ENCODE peak calls at places on chromosomes 5 and 9, in four cellular contexts. One of them, this sample, is unnamed.

GRCh38 chr9:133715866-133716563 is 22.1 kb downstream of the SARDH start:
- DNase-seq in right lobe of liver: no peak
- DNase-seq in nephron progenitor cell: peak; percentile 51
- DNase-seq in CD8-positive, alpha-beta T cell: peak; percentile 46
- DNase-seq in this sample: no peak

GRCh38 chr9:92247296-92247695 is 46.2 kb downstream of the IARS1 start:
- DNase-seq in nephron progenitor cell: no peak
- DNase-seq in CD8-positive, alpha-beta T cell: no peak
- DNase-seq in right lobe of liver: no peak
- DNase-seq in this sample: no peak

GRCh38 chr5:132150565-132150964 is 77.0 kb downstream of the CSF2 start:
- DNase-seq in nephron progenitor cell: no peak
- DNase-seq in right lobe of liver: no peak
- DNase-seq in CD8-positive, alpha-beta T cell: no peak
- DNase-seq in this sample: no peak

GRCh38 chr9:107584186-107584585 is 94.6 kb upstream of the KLF4 start:
- DNase-seq in right lobe of liver: no peak
- DNase-seq in nephron progenitor cell: no peak
- DNase-seq in CD8-positive, alpha-beta T cell: no peak
- DNase-seq in this sample: no peak

GRCh38 chr9:134361843-134362414 is 35.7 kb downstream of the RXRA start:
- DNase-seq in right lobe of liver: peak; percentile 89
- DNase-seq in CD8-positive, alpha-beta T cell: no peak
- DNase-seq in nephron progenitor cell: no peak
- DNase-seq in this sample: no peak

GRCh38 chr9:34254141-34254913 is 74.7 kb downstream of the KIF24 start:
- DNase-seq in right lobe of liver: no peak
- DNase-seq in CD8-positive, alpha-beta T cell: no peak
- DNase-seq in nephron progenitor cell: no peak
- DNase-seq in this sample: no peak

GRCh38 chr5:171630047-171630669 is 155.5 kb upstream of the SMIM23 start:
- DNase-seq in nephron progenitor cell: peak; percentile 80
- DNase-seq in right lobe of liver: no peak
- DNase-seq in CD8-positive, alpha-beta T cell: no peak
- DNase-seq in this sample: no peak

GRCh38 chr5:159805021-159805420 is 111.3 kb upstream of the ADRA1B start:
- DNase-seq in CD8-positive, alpha-beta T cell: no peak
- DNase-seq in right lobe of liver: no peak
- DNase-seq in nephron progenitor cell: no peak
- DNase-seq in this sample: no peak

GRCh38 chr5:159061186-159061796 is 38.4 kb downstream of the EBF1 start:
- DNase-seq in nephron progenitor cell: no peak
- DNase-seq in right lobe of liver: no peak
- DNase-seq in CD8-positive, alpha-beta T cell: no peak
- DNase-seq in this sample: no peak

GRCh38 chr9:112069318-112070169 is 105.6 kb downstream of the SUSD1 start:
- DNase-seq in CD8-positive, alpha-beta T cell: no peak
- DNase-seq in nephron progenitor cell: no peak
- DNase-seq in right lobe of liver: no peak
- DNase-seq in this sample: no peak

GRCh38 chr5:32231241-32231640 is 57.1 kb upstream of the GOLPH3 start:
- DNase-seq in CD8-positive, alpha-beta T cell: no peak
- DNase-seq in right lobe of liver: no peak
- DNase-seq in nephron progenitor cell: no peak
- DNase-seq in this sample: no peak

GRCh38 chr5:155943516-155944407 is 383.2 kb upstream of the SGCD start:
- DNase-seq in right lobe of liver: peak; percentile 65
- DNase-seq in nephron progenitor cell: peak; percentile 54
- DNase-seq in CD8-positive, alpha-beta T cell: peak; percentile 20
- DNase-seq in this sample: no peak

GRCh38 chr9:68762570-68762969 is 57.5 kb downstream of the PIP5K1B start:
- DNase-seq in right lobe of liver: no peak
- DNase-seq in CD8-positive, alpha-beta T cell: no peak
- DNase-seq in nephron progenitor cell: no peak
- DNase-seq in this sample: no peak

GRCh38 chr9:96417610-96418073 is 528 bp downstream of the ZNF367 start:
- DNase-seq in nephron progenitor cell: no peak
- DNase-seq in CD8-positive, alpha-beta T cell: no peak
- DNase-seq in right lobe of liver: no peak
- DNase-seq in this sample: no peak

GRCh38 chr9:77809552-77809951 is 161.4 kb upstream of the GNA14 start:
- DNase-seq in CD8-positive, alpha-beta T cell: no peak
- DNase-seq in right lobe of liver: no peak
- DNase-seq in nephron progenitor cell: no peak
- DNase-seq in this sample: no peak

GRCh38 chr5:1668141-1668721 is 131.4 kb downstream of the MRPL36 start:
- DNase-seq in nephron progenitor cell: no peak
- DNase-seq in right lobe of liver: no peak
- DNase-seq in CD8-positive, alpha-beta T cell: peak; percentile 31
- DNase-seq in this sample: no peak

GRCh38 chr5:56164371-56164770 is 68.8 kb downstream of the ANKRD55 start:
- DNase-seq in nephron progenitor cell: no peak
- DNase-seq in right lobe of liver: no peak
- DNase-seq in CD8-positive, alpha-beta T cell: no peak
- DNase-seq in this sample: no peak

GRCh38 chr9:33480976-33481375 is 7.3 kb upstream of the NOL6 start:
- DNase-seq in right lobe of liver: no peak
- DNase-seq in CD8-positive, alpha-beta T cell: no peak
- DNase-seq in nephron progenitor cell: no peak
- DNase-seq in this sample: no peak

GRCh38 chr9:27701664-27702063 is 128.4 kb upstream of the C9orf72 start:
- DNase-seq in CD8-positive, alpha-beta T cell: no peak
- DNase-seq in nephron progenitor cell: no peak
- DNase-seq in right lobe of liver: no peak
- DNase-seq in this sample: no peak

GRCh38 chr9:116337015-116337414 is 183.4 kb downstream of the PAPPA start:
- DNase-seq in CD8-positive, alpha-beta T cell: no peak
- DNase-seq in right lobe of liver: no peak
- DNase-seq in nephron progenitor cell: no peak
- DNase-seq in this sample: no peak

GRCh38 chr9:105144076-105144475 is 100.4 kb upstream of the SLC44A1 start:
- DNase-seq in nephron progenitor cell: no peak
- DNase-seq in right lobe of liver: no peak
- DNase-seq in CD8-positive, alpha-beta T cell: no peak
- DNase-seq in this sample: no peak

GRCh38 chr9:89427621-89428221 is 70.2 kb downstream of the SEMA4D start:
- DNase-seq in nephron progenitor cell: no peak
- DNase-seq in right lobe of liver: no peak
- DNase-seq in CD8-positive, alpha-beta T cell: peak; percentile 75
- DNase-seq in this sample: no peak

GRCh38 chr5:119284031-119284430 is 71.8 kb upstream of the TNFAIP8 start:
- DNase-seq in right lobe of liver: no peak
- DNase-seq in CD8-positive, alpha-beta T cell: no peak
- DNase-seq in nephron progenitor cell: no peak
- DNase-seq in this sample: no peak

GRCh38 chr5:62143268-62144229 is 162.5 kb upstream of the KIF2A start:
- DNase-seq in CD8-positive, alpha-beta T cell: no peak
- DNase-seq in right lobe of liver: no peak
- DNase-seq in nephron progenitor cell: no peak
- DNase-seq in this sample: no peak

GRCh38 chr9:112820886-112821285 is 69.8 kb downstream of the SLC46A2 start:
- DNase-seq in right lobe of liver: no peak
- DNase-seq in CD8-positive, alpha-beta T cell: no peak
- DNase-seq in nephron progenitor cell: no peak
- DNase-seq in this sample: no peak

GRCh38 chr9:129406278-129407225 is 214.3 kb downstream of the C9orf50 start:
- DNase-seq in CD8-positive, alpha-beta T cell: no peak
- DNase-seq in nephron progenitor cell: no peak
- DNase-seq in right lobe of liver: peak; percentile 58
- DNase-seq in this sample: no peak

GRCh38 chr5:56330167-56330566 is 97.0 kb upstream of the ANKRD55 start:
- DNase-seq in right lobe of liver: no peak
- DNase-seq in nephron progenitor cell: no peak
- DNase-seq in CD8-positive, alpha-beta T cell: no peak
- DNase-seq in this sample: no peak

GRCh38 chr5:17748196-17748595 is 113.9 kb downstream of the TAF11L14 start:
- DNase-seq in nephron progenitor cell: no peak
- DNase-seq in right lobe of liver: no peak
- DNase-seq in CD8-positive, alpha-beta T cell: no peak
- DNase-seq in this sample: no peak

GRCh38 chr5:34627794-34628193 is 28.3 kb upstream of the RAI14 start:
- DNase-seq in nephron progenitor cell: no peak
- DNase-seq in right lobe of liver: no peak
- DNase-seq in CD8-positive, alpha-beta T cell: no peak
- DNase-seq in this sample: no peak

GRCh38 chr5:42634575-42634974 is 122.0 kb upstream of the CCDC152 start:
- DNase-seq in right lobe of liver: no peak
- DNase-seq in CD8-positive, alpha-beta T cell: no peak
- DNase-seq in nephron progenitor cell: no peak
- DNase-seq in this sample: no peak

GRCh38 chr5:42638972-42639371 is 117.6 kb upstream of the CCDC152 start:
- DNase-seq in right lobe of liver: no peak
- DNase-seq in CD8-positive, alpha-beta T cell: no peak
- DNase-seq in nephron progenitor cell: no peak
- DNase-seq in this sample: no peak

GRCh38 chr5:42632501-42632900 is 124.1 kb upstream of the CCDC152 start:
- DNase-seq in nephron progenitor cell: no peak
- DNase-seq in CD8-positive, alpha-beta T cell: no peak
- DNase-seq in right lobe of liver: no peak
- DNase-seq in this sample: no peak

GRCh38 chr5:42636946-42637345 is 119.7 kb upstream of the CCDC152 start:
- DNase-seq in right lobe of liver: no peak
- DNase-seq in nephron progenitor cell: no peak
- DNase-seq in CD8-positive, alpha-beta T cell: no peak
- DNase-seq in this sample: no peak

DNA sequence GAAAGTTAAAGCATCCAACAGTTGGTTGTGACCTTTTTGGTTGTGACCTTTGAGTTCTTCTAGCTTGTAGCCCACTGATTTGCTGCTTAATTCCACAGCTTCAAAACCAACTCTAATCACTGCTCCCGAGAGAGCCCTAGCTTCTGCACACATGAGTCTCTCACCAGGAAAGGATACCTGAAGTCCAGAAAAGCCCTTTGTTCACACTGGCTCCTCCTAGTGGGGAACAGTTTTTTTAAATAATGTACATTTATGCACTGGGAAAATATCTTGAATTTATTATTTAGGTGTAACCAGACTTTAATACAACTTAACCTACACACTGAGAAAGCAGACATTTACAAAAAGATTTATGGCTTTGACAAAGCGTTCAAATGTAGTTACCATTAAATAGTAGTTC is 120.2 kb upstream of the CCDC152 start:
- DNase-seq in nephron progenitor cell: no peak
- DNase-seq in right lobe of liver: no peak
- DNase-seq in CD8-positive, alpha-beta T cell: no peak
- DNase-seq in this sample: no peak
- TF ChIP-seq CTCF in nephron progenitor cell: peak; percentile 16
- TF ChIP-seq CTCF in right lobe of liver: peak; percentile 48
- TF ChIP-seq CTCF in CD8-positive, alpha-beta T cell: no peak
- TF ChIP-seq CTCF in this sample: no peak

GRCh38 chr5:73284196-73284795 is 111.3 kb downstream of the TMEM174 start:
- DNase-seq in right lobe of liver: no peak
- DNase-seq in nephron progenitor cell: no peak
- DNase-seq in CD8-positive, alpha-beta T cell: no peak
- DNase-seq in this sample: no peak
- TF ChIP-seq CTCF in right lobe of liver: no peak
- TF ChIP-seq CTCF in nephron progenitor cell: no peak
- TF ChIP-seq CTCF in CD8-positive, alpha-beta T cell: no peak
- TF ChIP-seq CTCF in this sample: no peak

GRCh38 chr5:20974423-20974822 is 986.4 kb upstream of the CDH18 start:
- DNase-seq in right lobe of liver: no peak
- DNase-seq in nephron progenitor cell: no peak
- DNase-seq in CD8-positive, alpha-beta T cell: no peak
- DNase-seq in this sample: no peak

DNA sequence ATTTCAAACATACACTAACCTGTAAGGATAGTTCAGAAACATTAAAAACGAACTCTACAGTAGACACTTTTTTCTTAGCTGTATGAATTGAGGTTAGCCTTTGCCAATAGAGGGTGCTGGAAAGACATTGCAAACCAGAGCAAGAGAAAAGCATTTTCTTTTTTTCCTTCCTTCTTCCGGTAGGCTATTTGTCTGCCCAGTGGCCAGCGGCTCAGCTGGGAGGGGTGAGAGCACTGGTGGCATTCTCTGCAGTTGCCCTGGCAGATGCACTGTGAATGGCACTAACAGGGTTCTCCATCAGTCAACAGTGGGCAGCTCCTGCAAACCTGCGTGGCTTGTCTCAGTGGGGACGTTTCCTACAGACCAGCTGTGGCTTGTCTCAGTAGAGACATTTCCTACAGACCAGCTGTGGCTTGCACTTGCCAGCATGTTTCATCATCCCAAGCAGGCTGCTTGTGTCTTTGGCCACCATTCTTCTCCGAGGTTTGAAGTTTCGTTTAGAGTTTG is 984.5 kb upstream of the CDH18 start:
- DNase-seq in CD8-positive, alpha-beta T cell: no peak
- DNase-seq in nephron progenitor cell: peak; percentile 6
- DNase-seq in right lobe of liver: peak; percentile 48
- DNase-seq in this sample: no peak
- TF ChIP-seq CTCF in CD8-positive, alpha-beta T cell: no peak
- TF ChIP-seq CTCF in nephron progenitor cell: peak; percentile 17
- TF ChIP-seq CTCF in right lobe of liver: peak; percentile 18
- TF ChIP-seq CTCF in this sample: no peak

GRCh38 chr5:169114466-169114865 is 186.5 kb downstream of the SLIT3 start:
- DNase-seq in right lobe of liver: no peak
- DNase-seq in nephron progenitor cell: no peak
- DNase-seq in CD8-positive, alpha-beta T cell: no peak
- DNase-seq in this sample: no peak

GRCh38 chr5:169119287-169120048 is 181.5 kb downstream of the SLIT3 start:
- DNase-seq in right lobe of liver: no peak
- DNase-seq in CD8-positive, alpha-beta T cell: no peak
- DNase-seq in nephron progenitor cell: no peak
- DNase-seq in this sample: no peak

GRCh38 chr5:169121631-169122420 is 179.1 kb downstream of the SLIT3 start:
- DNase-seq in CD8-positive, alpha-beta T cell: no peak
- DNase-seq in right lobe of liver: no peak
- DNase-seq in nephron progenitor cell: no peak
- DNase-seq in this sample: no peak

GRCh38 chr5:169115725-169116124 is 185.2 kb downstream of the SLIT3 start:
- DNase-seq in right lobe of liver: no peak
- DNase-seq in nephron progenitor cell: no peak
- DNase-seq in CD8-positive, alpha-beta T cell: no peak
- DNase-seq in this sample: no peak

DNA sequence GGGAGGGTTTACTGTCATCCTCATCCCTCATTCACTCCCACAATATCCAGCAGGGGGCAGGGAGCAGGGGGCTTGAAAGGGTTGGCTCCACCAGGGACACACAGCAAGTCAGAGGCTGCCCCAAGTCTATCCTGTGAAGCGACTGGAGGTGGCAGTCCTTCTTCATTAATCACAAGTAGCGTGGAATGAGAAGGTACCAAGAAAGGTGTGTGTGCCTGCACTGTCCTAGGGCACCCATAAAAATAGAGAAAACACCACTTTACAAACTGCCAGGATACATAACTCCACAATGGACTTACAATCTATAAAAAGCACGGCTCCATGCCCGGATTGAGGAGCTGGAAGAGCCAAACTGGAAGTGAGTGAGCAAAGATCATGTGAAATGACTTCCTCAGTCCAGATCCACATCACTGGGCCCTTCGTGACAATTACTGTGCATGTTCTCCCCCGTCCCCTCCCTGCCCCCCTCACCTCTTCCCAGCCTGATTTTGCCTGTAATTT is 183.9 kb downstream of the SLIT3 start:
- DNase-seq in CD8-positive, alpha-beta T cell: no peak
- DNase-seq in right lobe of liver: no peak
- DNase-seq in nephron progenitor cell: peak; percentile 13
- DNase-seq in this sample: no peak
- TF ChIP-seq CTCF in CD8-positive, alpha-beta T cell: no peak
- TF ChIP-seq CTCF in right lobe of liver: no peak
- TF ChIP-seq CTCF in nephron progenitor cell: no peak
- TF ChIP-seq CTCF in this sample: no peak